ENCODE peak calls at places on chromosome 21, in ten cellular contexts. P is psoas muscle; X is stomach; J is Peyer's patch; V is CD4-positive, CD25-positive, alpha-beta regulatory T cell; K is A549; G is neuronal stem cell; C is neural progenitor cell; N is cardiac muscle cell; O is ovary. L is an unnamed sample. For H3K9me3, the result is how much of the 10 kb centered on the place peaks cover.

GRCh38 chr21:45994086-45994661 is 12.6 kb downstream of the COL6A1 start:
- DNase-seq in P (peak), X (peak), J (peak), V (no peak), K (no peak), G (no peak), C (no peak), N (no peak), O (peak), L (peak)

GRCh38 chr21:14977814-14978213 is 87.0 kb downstream of the NRIP1 start:
- DNase-seq in P (no peak), X (no peak), J (no peak), V (no peak), K (no peak), G (no peak), C (no peak), N (peak), O (no peak), L (no peak)

GRCh38 chr21:45381865-45382697 is 22.9 kb upstream of the COL18A1 start:
- DNase-seq in P (peak), X (no peak), J (no peak), V (no peak), K (no peak), G (no peak), C (no peak), N (no peak), O (no peak), L (no peak)

GRCh38 chr21:15283138-15283537 is 218.3 kb upstream of the NRIP1 start:
- DNase-seq in P (no peak), X (no peak), J (no peak), V (no peak), K (no peak), G (no peak), C (no peak), N (no peak), O (no peak), L (no peak)

GRCh38 chr21:46078984-46079356 is 18.9 kb upstream of the COL6A2 start:
- DNase-seq in P (peak), X (no peak), J (no peak), V (no peak), K (no peak), G (no peak), C (no peak), N (no peak), O (peak), L (no peak)

GRCh38 chr21:45308211-45309068 is 20.7 kb upstream of the POFUT2 start:
- DNase-seq in P (peak), X (no peak), J (no peak), V (no peak), K (no peak), G (no peak), C (no peak), N (no peak), O (peak), L (peak)

GRCh38 chr21:43916691-43917514 is 51.9 kb downstream of the AGPAT3 start:
- DNase-seq in P (no peak), X (no peak), J (peak), V (peak), K (no peak), G (no peak), C (no peak), N (no peak), O (no peak), L (peak)

GRCh38 chr21:45102391-45102932 is 28.1 kb downstream of the ADARB1 start:
- DNase-seq in P (no peak), X (peak), J (no peak), V (no peak), K (peak), G (no peak), C (no peak), N (no peak), O (no peak), L (peak)

GRCh38 chr21:45987121-45987711 is 5.6 kb downstream of the COL6A1 start:
- DNase-seq in P (peak), X (no peak), J (no peak), V (no peak), K (no peak), G (no peak), C (no peak), N (no peak), O (peak), L (no peak)

GRCh38 chr21:42836402-42836666 is 43.0 kb downstream of the WDR4 start:
- DNase-seq in P (no peak), X (no peak), J (no peak), V (no peak), K (no peak), G (no peak), C (no peak), N (no peak), O (no peak), L (no peak)

GRCh38 chr21:42624095-42624830 is 29.2 kb upstream of the PDE9A start:
- DNase-seq in P (no peak), X (no peak), J (no peak), V (no peak), K (no peak), G (no peak), C (no peak), N (no peak), O (no peak), L (no peak)

GRCh38 chr21:42781150-42781980 is 98.0 kb downstream of the WDR4 start:
- DNase-seq in P (no peak), X (peak), J (no peak), V (no peak), K (no peak), G (no peak), C (peak), N (peak), O (peak), L (no peak)

GRCh38 chr21:43359081-43359822 is 67.7 kb downstream of the SIK1 start:
- DNase-seq in P (no peak), X (no peak), J (no peak), V (no peak), K (no peak), G (no peak), C (no peak), N (no peak), O (no peak), L (no peak)

GRCh38 chr21:46284077-46284644 is 1.2 kb downstream of the MCM3AP start:
- DNase-seq in P (no peak), X (no peak), J (no peak), V (no peak), K (no peak), G (no peak), C (no peak), N (no peak), O (no peak), L (no peak)

GRCh38 chr21:41871302-41872030 is 7.7 kb downstream of the PRDM15 start:
- DNase-seq in P (no peak), X (no peak), J (no peak), V (no peak), K (no peak), G (no peak), C (no peak), N (no peak), O (no peak), L (no peak)

GRCh38 chr21:16911166-16911607 is 601.7 kb upstream of the CXADR start:
- DNase-seq in P (no peak), X (no peak), J (no peak), V (no peak), K (no peak), G (no peak), C (no peak), N (no peak), O (no peak), L (no peak)

GRCh38 chr21:21851657-21852056 is 853.4 kb downstream of the NCAM2 start:
- DNase-seq in P (no peak), X (no peak), J (no peak), V (no peak), K (no peak), G (no peak), C (no peak), N (no peak), O (no peak), L (peak)

GRCh38 chr21:44887807-44888580 is 14.5 kb upstream of the PTTG1IP start:
- DNase-seq in P (peak), X (no peak), J (no peak), V (no peak), K (no peak), G (no peak), C (no peak), N (no peak), O (no peak), L (no peak)

GRCh38 chr21:43811262-43812105 is 22.1 kb downstream of the RRP1 start:
- DNase-seq in P (no peak), X (no peak), J (no peak), V (no peak), K (no peak), G (no peak), C (no peak), N (no peak), O (no peak), L (no peak)

GRCh38 chr21:41641821-41642368 is 125.0 kb downstream of the RIPK4 start:
- DNase-seq in P (peak), X (no peak), J (no peak), V (no peak), K (peak), G (no peak), C (peak), N (no peak), O (peak), L (peak)

GRCh38 chr21:46124083-46124925 is 26.4 kb downstream of the COL6A2 start:
- DNase-seq in P (peak), X (peak), J (no peak), V (no peak), K (no peak), G (no peak), C (no peak), N (no peak), O (peak), L (no peak)

GRCh38 chr21:36647279-36648093 is 51.4 kb upstream of the SIM2 start:
- DNase-seq in P (no peak), X (peak), J (no peak), V (no peak), K (peak), G (no peak), C (peak), N (no peak), O (no peak), L (peak)

GRCh38 chr21:45376459-45377324 is 28.3 kb upstream of the COL18A1 start:
- DNase-seq in P (peak), X (no peak), J (no peak), V (no peak), K (no peak), G (no peak), C (no peak), N (no peak), O (peak), L (no peak)

GRCh38 chr21:41845310-41846032 is 33.7 kb downstream of the PRDM15 start:
- DNase-seq in P (no peak), X (no peak), J (no peak), V (no peak), K (no peak), G (no peak), C (no peak), N (no peak), O (no peak), L (no peak)

GRCh38 chr21:41390043-41390639 is 28.3 kb downstream of the MX2 start:
- DNase-seq in P (no peak), X (no peak), J (no peak), V (no peak), K (no peak), G (no peak), C (no peak), N (no peak), O (no peak), L (no peak)

GRCh38 chr21:45386336-45386727 is 18.6 kb upstream of the COL18A1 start:
- DNase-seq in P (peak), X (no peak), J (no peak), V (no peak), K (no peak), G (no peak), C (no peak), N (no peak), O (no peak), L (no peak)

GRCh38 chr21:42538479-42539275 is 25.0 kb downstream of the SLC37A1 start:
- DNase-seq in P (no peak), X (no peak), J (no peak), V (no peak), K (no peak), G (no peak), C (no peak), N (no peak), O (no peak), L (no peak)

GRCh38 chr21:42969193-42969600 is 5.2 kb upstream of the PKNOX1 start:
- DNase-seq in P (no peak), X (no peak), J (no peak), V (no peak), K (no peak), G (no peak), C (no peak), N (peak), O (no peak), L (no peak)

GRCh38 chr21:30668776-30669175 is 26.1 kb downstream of the KRTAP20-3 start:
- DNase-seq in P (no peak), X (no peak), J (no peak), V (no peak), K (no peak), G (no peak), C (no peak), N (no peak), O (no peak), L (no peak)

GRCh38 chr21:36150192-36150711 is 6.4 kb upstream of the DOP1B start:
- DNase-seq in P (no peak), X (no peak), J (peak), V (peak), K (no peak), G (no peak), C (no peak), N (no peak), O (no peak), L (peak)

GRCh38 chr21:17572431-17572830 is 40.3 kb downstream of the BTG3 start:
- DNase-seq in P (no peak), X (no peak), J (no peak), V (no peak), K (no peak), G (no peak), C (no peak), N (no peak), O (no peak), L (no peak)

GRCh38 chr21:45530423-45531113 is 11.7 kb downstream of the SLC19A1 start:
- DNase-seq in P (peak), X (peak), J (no peak), V (no peak), K (no peak), G (no peak), C (no peak), N (no peak), O (no peak), L (no peak)

GRCh38 chr21:45542667-45543370 is 579 bp upstream of the SLC19A1 start:
- DNase-seq in P (peak), X (peak), J (no peak), V (no peak), K (no peak), G (no peak), C (no peak), N (no peak), O (peak), L (no peak)

DNA sequence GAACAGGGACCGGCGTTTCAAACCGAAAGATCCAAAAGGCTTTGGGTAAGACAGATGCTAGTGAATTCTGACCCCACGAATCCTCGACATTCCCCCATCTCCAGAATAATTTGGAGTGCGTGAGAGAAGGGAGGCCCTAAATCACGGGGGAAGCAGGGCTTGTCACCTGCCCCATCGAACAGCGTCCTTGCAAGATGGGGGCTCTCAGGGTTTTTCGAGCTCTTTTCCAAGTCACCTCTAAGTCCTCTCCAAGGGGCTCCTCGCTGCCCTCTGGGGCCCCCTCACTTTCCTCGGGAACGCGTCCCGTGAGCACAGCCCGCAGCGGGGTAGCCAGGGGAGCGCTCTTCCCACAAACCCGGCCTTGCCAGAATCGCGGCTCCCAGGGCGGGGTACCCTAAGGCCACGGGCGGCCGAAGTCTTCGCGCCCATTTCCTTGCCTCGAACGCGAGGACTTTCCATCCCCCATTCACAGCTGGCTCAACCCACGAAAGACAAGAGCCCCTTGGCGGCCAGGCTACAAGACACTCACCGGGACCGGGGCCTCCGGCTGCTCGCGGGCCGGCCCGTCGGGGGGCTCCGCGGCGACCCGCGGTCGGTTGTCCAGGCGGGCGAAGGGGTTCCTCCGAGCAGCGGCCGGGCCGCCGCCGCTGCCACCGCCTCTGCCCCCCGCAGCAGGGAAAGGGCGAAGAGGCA is 546 bp downstream of the DONSON start:
- DNase-seq in P (peak), X (peak), J (peak), V (peak), K (peak), G (peak), C (peak), N (peak), O (peak), L (peak)
- H3K4me3 ChIP-seq in P (peak), X (peak), J (peak), V (peak), K (peak), G (peak), C (peak), N (peak), O (peak), L (peak)

DNA sequence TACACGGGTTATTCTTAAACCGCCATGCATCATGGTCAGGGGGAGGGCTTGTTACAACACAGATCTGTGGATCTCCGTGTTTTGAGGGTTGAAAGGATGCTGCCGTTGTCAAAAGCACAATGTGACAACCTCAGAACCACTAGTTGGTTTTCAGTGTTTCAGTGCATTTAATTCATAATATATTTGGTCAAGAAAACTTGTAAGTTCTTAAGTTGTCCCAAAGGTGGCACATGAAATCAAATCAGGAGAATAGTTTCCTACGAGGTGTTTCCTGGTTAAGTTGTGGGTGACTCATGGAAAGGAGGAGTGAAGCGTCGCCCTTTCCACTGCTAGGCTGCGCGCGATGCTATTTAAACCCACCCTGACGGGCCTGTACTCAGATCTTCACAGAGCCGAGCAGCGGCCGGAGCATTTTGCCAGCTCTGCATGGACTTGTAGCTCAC is 1531.5 kb upstream of the TPTE start:
- DNase-seq in P (no peak), X (no peak), J (no peak), V (no peak), K (no peak), G (no peak), C (no peak), N (no peak), O (no peak), L (no peak)
- H3K9me3 ChIP-seq in P (under half), X (under half), J (under half), V (half or more), K (under half), G (under half), C (under half), N (under half), O (under half), L (under half)

GRCh38 chr21:29301703-29302102 is 3.0 kb downstream of the BACH1 start:
- DNase-seq in P (no peak), X (no peak), J (no peak), V (no peak), K (no peak), G (no peak), C (no peak), N (no peak), O (no peak), L (no peak)
- H3K4me3 ChIP-seq in P (peak), X (no peak), J (no peak), V (peak), K (no peak), G (no peak), C (no peak), N (no peak), O (no peak), L (peak)

GRCh38 chr21:34132202-34132601 is 58.8 kb downstream of the MRPS6 start:
- DNase-seq in P (peak), X (no peak), J (no peak), V (no peak), K (no peak), G (no peak), C (no peak), N (no peak), O (no peak), L (no peak)
- H3K9me3 ChIP-seq in P (under half), X (under half), J (under half), V (under half), K (under half), G (under half), C (under half), N (under half), O (under half), L (under half)

DNA sequence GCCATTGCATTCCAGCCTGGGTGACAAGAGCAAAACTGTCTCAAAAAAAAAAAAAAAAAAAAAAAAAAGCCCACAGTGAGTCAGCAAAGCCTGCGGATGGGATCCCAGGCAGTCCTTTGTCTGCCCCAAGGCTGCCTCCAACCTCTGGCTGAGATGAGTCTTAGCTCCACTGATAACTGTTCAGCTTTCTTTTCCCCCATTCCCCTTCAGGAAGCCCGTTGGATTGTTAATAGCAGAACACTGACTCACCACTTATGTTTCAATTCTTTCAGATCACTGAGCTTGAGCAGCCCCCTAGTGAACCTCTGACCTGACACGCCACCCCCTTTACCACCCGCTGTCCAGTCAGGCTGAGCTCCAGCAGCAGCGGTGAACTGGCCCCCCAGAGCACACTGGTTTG is 57.5 kb downstream of the ERG start:
- DNase-seq in P (no peak), X (no peak), J (no peak), V (no peak), K (peak), G (peak), C (peak), N (no peak), O (no peak), L (peak)
- H3K4me3 ChIP-seq in P (no peak), X (no peak), J (no peak), V (no peak), K (no peak), G (no peak), C (no peak), N (no peak), O (no peak), L (no peak)

GRCh38 chr21:40128891-40129290 is 261.7 kb downstream of the PCP4 start:
- DNase-seq in P (no peak), X (no peak), J (no peak), V (no peak), K (no peak), G (no peak), C (no peak), N (no peak), O (no peak), L (no peak)

GRCh38 chr21:40129809-40130208 is 262.6 kb downstream of the PCP4 start:
- DNase-seq in P (no peak), X (no peak), J (no peak), V (no peak), K (no peak), G (no peak), C (no peak), N (no peak), O (no peak), L (no peak)

GRCh38 chr21:40134731-40135492 is 267.7 kb downstream of the PCP4 start:
- DNase-seq in P (no peak), X (no peak), J (no peak), V (no peak), K (no peak), G (no peak), C (no peak), N (no peak), O (no peak), L (no peak)

GRCh38 chr21:40130476-40130875 is 263.2 kb downstream of the PCP4 start:
- DNase-seq in P (no peak), X (no peak), J (no peak), V (no peak), K (no peak), G (no peak), C (no peak), N (no peak), O (no peak), L (no peak)
- H3K9me3 ChIP-seq in P (under half), X (under half), J (under half), V (under half), K (under half), G (under half), C (under half), N (under half), O (under half), L (under half)

GRCh38 chr21:26965091-26965566 is 1.8 kb downstream of the ADAMTS5 start:
- DNase-seq in P (no peak), X (no peak), J (no peak), V (no peak), K (no peak), G (no peak), C (no peak), N (no peak), O (no peak), L (no peak)
- H3K4me3 ChIP-seq in P (peak), X (peak), J (peak), V (no peak), K (no peak), G (no peak), C (peak), N (no peak), O (peak), L (peak)